ENCODE peak calls at places on chromosome 13, in seven cellular contexts. A, S, I, O, B, N and V are unnamed samples.

GRCh38 chr13:99527346-99527745 is 26.1 kb downstream of the TM9SF2 start:
- DNase-seq in A (no peak), S (no peak), I (no peak), O (no peak), B (no peak), N (no peak), V (no peak)

GRCh38 chr13:67229438-67230242 is 496 bp downstream of the PCDH9 start:
- DNase-seq in A (peak), S (peak), I (no peak), O (no peak), B (no peak), N (no peak), V (no peak)

GRCh38 chr13:109790071-109790470 is 3.7 kb upstream of the IRS2 start:
- DNase-seq in A (no peak), S (no peak), I (peak), O (no peak), B (no peak), N (no peak), V (no peak)

GRCh38 chr13:41458939-41459753 is 1.8 kb downstream of the RGCC start:
- DNase-seq in A (peak), S (peak), I (peak), O (peak), B (no peak), N (no peak), V (no peak)

GRCh38 chr13:42969558-42970172 is 22.4 kb downstream of the EPSTI1 start:
- DNase-seq in A (peak), S (peak), I (peak), O (peak), B (peak), N (no peak), V (peak)

GRCh38 chr13:21458457-21458815 is 667 bp downstream of the ZDHHC20 start:
- DNase-seq in A (peak), S (peak), I (peak), O (no peak), B (peak), N (no peak), V (no peak)

GRCh38 chr13:91228940-91229339 is 118.5 kb upstream of the MIR17HG start:
- DNase-seq in A (no peak), S (no peak), I (no peak), O (no peak), B (no peak), N (no peak), V (no peak)

GRCh38 chr13:74306496-74306895 is 172.3 kb upstream of the KLF12 start:
- DNase-seq in A (no peak), S (no peak), I (peak), O (no peak), B (no peak), N (no peak), V (no peak)

GRCh38 chr13:44899967-44900366 is 89.3 kb downstream of the NUFIP1 start:
- DNase-seq in A (no peak), S (no peak), I (peak), O (no peak), B (no peak), N (no peak), V (no peak)

GRCh38 chr13:43835701-43836100 is 43.8 kb downstream of the CCDC122 start:
- DNase-seq in A (no peak), S (no peak), I (no peak), O (no peak), B (no peak), N (no peak), V (no peak)

GRCh38 chr13:113275387-113275786 is 21.7 kb upstream of the LAMP1 start:
- DNase-seq in A (no peak), S (peak), I (peak), O (no peak), B (no peak), N (peak), V (no peak)

GRCh38 chr13:79901336-79901735 is 420.4 kb downstream of the NDFIP2 start:
- DNase-seq in A (peak), S (no peak), I (peak), O (no peak), B (no peak), N (no peak), V (no peak)

GRCh38 chr13:94956407-94957110 is 244.2 kb upstream of the SOX21 start:
- DNase-seq in A (peak), S (no peak), I (no peak), O (no peak), B (no peak), N (no peak), V (no peak)

GRCh38 chr13:74148437-74148836 is 14.2 kb upstream of the KLF12 start:
- DNase-seq in A (no peak), S (no peak), I (no peak), O (no peak), B (no peak), N (no peak), V (no peak)

GRCh38 chr13:67277581-67277980 is 47.4 kb upstream of the PCDH9 start:
- DNase-seq in A (no peak), S (no peak), I (no peak), O (no peak), B (no peak), N (no peak), V (no peak)

GRCh38 chr13:36715841-36716240 is 42.0 kb downstream of the SERTM1 start:
- DNase-seq in A (no peak), S (peak), I (no peak), O (no peak), B (no peak), N (no peak), V (no peak)

GRCh38 chr13:112457485-112457884 is 81.3 kb downstream of the SPACA7 start:
- DNase-seq in A (no peak), S (no peak), I (no peak), O (no peak), B (no peak), N (no peak), V (peak)

GRCh38 chr13:105643966-105644365 is 891.5 kb downstream of the EFNB2 start:
- DNase-seq in A (no peak), S (no peak), I (no peak), O (no peak), B (no peak), N (no peak), V (no peak)

GRCh38 chr13:30845297-30846214 is 60.5 kb upstream of the MEDAG start:
- DNase-seq in A (no peak), S (no peak), I (peak), O (no peak), B (no peak), N (no peak), V (no peak)

GRCh38 chr13:41457589-41458186 is 338 bp downstream of the RGCC start:
- DNase-seq in A (no peak), S (no peak), I (no peak), O (peak), B (no peak), N (no peak), V (no peak)

GRCh38 chr13:98105929-98106336 is 37.0 kb upstream of the FARP1 start:
- DNase-seq in A (no peak), S (no peak), I (peak), O (no peak), B (no peak), N (no peak), V (no peak)

GRCh38 chr13:99740261-99740979 is 231.1 kb downstream of the ZIC5 start:
- DNase-seq in A (no peak), S (no peak), I (no peak), O (no peak), B (no peak), N (no peak), V (no peak)

GRCh38 chr13:60134376-60134775 is 29.4 kb downstream of the DIAPH3 start:
- DNase-seq in A (no peak), S (peak), I (peak), O (no peak), B (no peak), N (no peak), V (no peak)

GRCh38 chr13:98142427-98143156 is at the start of gene FARP1:
- DNase-seq in A (peak), S (peak), I (peak), O (no peak), B (peak), N (peak), V (peak)

GRCh38 chr13:77692746-77693448 is 4.6 kb upstream of the SLAIN1 start:
- DNase-seq in A (no peak), S (no peak), I (no peak), O (no peak), B (no peak), N (no peak), V (no peak)

GRCh38 chr13:22173605-22174004 is 502.7 kb downstream of the FGF9 start:
- DNase-seq in A (no peak), S (no peak), I (peak), O (no peak), B (no peak), N (no peak), V (no peak)